ENCODE peak calls at places on chromosomes 13 and 19, in seven cellular contexts. W is keratinocyte; Z is right lobe of liver; Y is neuronal stem cell; L is spleen; P is CD4-positive, alpha-beta T cell; X is aorta. I is an unnamed sample.

GRCh38 chr13:82664183-82664582 is 1218.1 kb downstream of the SLITRK1 start:
- DNase-seq in X (no peak), W (no peak), Z (no peak), P (no peak), Y (no peak), L (no peak), I (no peak)

GRCh38 chr13:105116966-105117365 is 1418.5 kb downstream of the EFNB2 start:
- DNase-seq in W (no peak), X (no peak), L (no peak), Z (no peak), P (no peak), Y (no peak), I (no peak)

GRCh38 chr13:80553041-80553440 is 212.1 kb upstream of the SPRY2 start:
- DNase-seq in Y (no peak), Z (no peak), L (no peak), W (no peak), X (no peak), P (no peak), I (no peak)

GRCh38 chr19:50573741-50574461 is 5.7 kb upstream of the LRRC4B start:
- DNase-seq in X (peak), L (no peak), P (no peak), W (no peak), Y (no peak), Z (no peak), I (no peak)

GRCh38 chr13:99326012-99326411 is 18.8 kb upstream of the GPR183 start:
- DNase-seq in Z (no peak), L (no peak), W (no peak), P (no peak), Y (no peak), X (no peak), I (no peak)

GRCh38 chr13:80584306-80584705 is 243.4 kb upstream of the SPRY2 start:
- DNase-seq in Y (no peak), W (no peak), X (no peak), Z (no peak), P (no peak), L (no peak), I (no peak)

GRCh38 chr13:45219938-45220375 is 19.1 kb upstream of the KCTD4 start:
- DNase-seq in Z (no peak), W (peak), X (no peak), L (no peak), P (no peak), Y (no peak), I (no peak)

GRCh38 chr13:102825400-102825799 is 20.4 kb upstream of the ERCC5 start:
- DNase-seq in X (no peak), W (no peak), P (no peak), Z (no peak), L (no peak), Y (no peak), I (no peak)

GRCh38 chr13:71867101-71867814 is at the start of gene DACH1:
- DNase-seq in P (no peak), X (peak), L (peak), Z (peak), Y (peak), W (no peak), I (peak)

GRCh38 chr13:66509176-66509575 is 721.0 kb downstream of the PCDH9 start:
- DNase-seq in L (no peak), W (no peak), Y (no peak), X (no peak), Z (no peak), P (no peak), I (no peak)

GRCh38 chr19:42216653-42217521 is 590 bp downstream of the DEDD2 start:
- DNase-seq in P (peak), X (peak), W (no peak), Y (peak), L (peak), Z (peak), I (no peak)

GRCh38 chr19:51097166-51097736 is 11.0 kb downstream of the CTU1 start:
- DNase-seq in Y (peak), X (peak), W (peak), P (peak), L (peak), Z (peak), I (no peak)

GRCh38 chr13:32811297-32811800 is 204.9 kb upstream of the KL start:
- DNase-seq in W (no peak), P (no peak), L (no peak), Y (no peak), Z (no peak), X (no peak), I (no peak)

GRCh38 chr13:87052731-87053130 is 618.4 kb upstream of the SLITRK5 start:
- DNase-seq in X (no peak), L (no peak), W (no peak), Y (no peak), Z (no peak), P (no peak), I (no peak)

GRCh38 chr13:59337070-59337469 is 826.7 kb downstream of the DIAPH3 start:
- DNase-seq in L (no peak), P (no peak), Z (no peak), X (no peak), W (no peak), Y (no peak), I (no peak)

DNA sequence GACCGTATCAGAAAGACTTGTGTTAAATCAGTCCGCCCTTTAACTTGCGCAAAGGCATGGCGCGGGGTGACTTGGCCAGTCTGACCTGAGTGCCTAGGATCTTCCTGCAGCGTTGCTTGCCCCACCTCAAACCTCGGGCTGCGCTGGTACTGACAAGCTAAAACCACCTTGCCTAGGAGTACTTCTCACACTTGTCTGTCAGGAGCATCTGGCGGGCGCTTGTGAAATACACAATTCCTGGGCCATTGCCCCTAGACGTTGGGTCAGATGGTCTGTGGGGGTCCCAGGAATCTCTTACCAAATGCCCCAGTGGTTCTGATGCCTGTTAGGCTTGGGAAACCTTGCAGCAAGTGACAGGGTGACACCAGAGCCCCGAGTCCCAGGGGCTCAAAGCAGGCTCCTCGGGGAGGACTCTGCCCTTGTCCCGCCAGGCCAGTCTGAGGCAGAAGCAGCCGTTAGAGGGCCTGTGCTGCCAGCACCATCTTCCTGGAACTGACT is 12.9 kb downstream of the CEBPG start:
- DNase-seq in Y (no peak), P (no peak), X (peak), W (no peak), Z (no peak), L (no peak), I (no peak)
- H3K27ac ChIP-seq in Y (no peak), P (no peak), X (no peak), W (no peak), Z (no peak), L (no peak), I (no peak)

DNA sequence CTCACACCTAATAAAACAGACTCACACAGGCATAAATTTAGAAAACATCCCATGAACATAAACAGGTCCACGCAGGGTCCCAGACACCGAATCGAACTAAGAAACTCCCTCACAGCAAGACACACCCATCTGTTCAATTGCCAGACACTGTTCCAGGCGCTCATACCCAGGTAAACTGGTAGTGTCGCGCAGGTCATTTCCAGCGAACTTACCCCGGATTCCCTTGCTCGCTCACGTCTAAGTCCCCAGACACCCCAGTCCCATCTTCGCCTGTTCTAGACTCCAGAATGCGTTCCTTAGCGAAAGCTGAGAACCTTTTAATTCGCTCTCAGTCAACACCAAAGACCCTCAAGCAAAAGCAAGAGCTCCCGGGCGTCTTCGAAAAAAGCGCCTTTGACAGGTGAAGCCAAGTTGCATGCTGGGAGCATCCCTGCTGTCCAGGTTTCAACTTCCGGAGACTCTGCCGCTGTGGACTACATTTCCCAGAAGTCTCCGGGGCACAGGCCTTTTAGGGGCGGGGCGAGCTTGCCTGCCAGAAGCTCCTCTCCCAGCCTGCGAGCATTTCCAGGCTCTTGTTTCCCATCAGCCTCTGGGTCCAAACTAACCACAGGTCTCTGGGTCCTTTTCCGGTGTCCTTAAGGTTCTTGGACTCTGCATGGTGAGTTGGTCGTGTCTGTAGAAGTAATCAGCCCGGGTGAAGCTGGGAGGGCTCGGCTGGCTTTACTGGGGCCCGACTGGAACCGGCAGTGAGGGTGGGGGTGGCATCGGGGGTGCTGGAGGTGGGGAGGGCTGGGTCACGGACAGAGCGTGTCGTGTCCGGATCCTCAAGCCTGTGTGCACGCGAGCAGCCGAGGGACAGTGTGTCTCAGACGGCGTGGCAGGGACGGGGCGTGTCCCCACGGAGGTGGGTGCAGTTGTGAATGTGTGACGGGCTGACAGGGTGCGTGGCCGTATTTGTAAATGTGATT is at the start of gene ZNF283:
- DNase-seq in Z (peak), W (peak), L (peak), X (peak), Y (peak), P (peak), I (peak)
- H3K27ac ChIP-seq in Z (no peak), W (peak), L (peak), X (no peak), Y (no peak), P (no peak), I (peak)

GRCh38 chr13:109788372-109789195 is 2.2 kb upstream of the IRS2 start:
- DNase-seq in W (no peak), L (no peak), P (no peak), Z (no peak), X (no peak), Y (no peak), I (no peak)
- H3K27ac ChIP-seq in W (no peak), L (peak), P (no peak), Z (peak), X (no peak), Y (no peak), I (no peak)

GRCh38 chr13:42895781-42896180 is 96.3 kb downstream of the EPSTI1 start:
- DNase-seq in X (no peak), Y (no peak), Z (no peak), W (no peak), P (no peak), L (no peak), I (no peak)

GRCh38 chr13:42893346-42893745 is 98.7 kb downstream of the EPSTI1 start:
- DNase-seq in W (no peak), Y (no peak), Z (no peak), P (no peak), L (no peak), X (no peak), I (no peak)

GRCh38 chr13:42891591-42891990 is 100.5 kb downstream of the EPSTI1 start:
- DNase-seq in Z (no peak), P (no peak), X (no peak), W (no peak), Y (no peak), L (no peak), I (no peak)

GRCh38 chr13:42892760-42893159 is 99.3 kb downstream of the EPSTI1 start:
- DNase-seq in W (no peak), Z (no peak), P (no peak), L (no peak), Y (no peak), X (no peak), I (no peak)

DNA sequence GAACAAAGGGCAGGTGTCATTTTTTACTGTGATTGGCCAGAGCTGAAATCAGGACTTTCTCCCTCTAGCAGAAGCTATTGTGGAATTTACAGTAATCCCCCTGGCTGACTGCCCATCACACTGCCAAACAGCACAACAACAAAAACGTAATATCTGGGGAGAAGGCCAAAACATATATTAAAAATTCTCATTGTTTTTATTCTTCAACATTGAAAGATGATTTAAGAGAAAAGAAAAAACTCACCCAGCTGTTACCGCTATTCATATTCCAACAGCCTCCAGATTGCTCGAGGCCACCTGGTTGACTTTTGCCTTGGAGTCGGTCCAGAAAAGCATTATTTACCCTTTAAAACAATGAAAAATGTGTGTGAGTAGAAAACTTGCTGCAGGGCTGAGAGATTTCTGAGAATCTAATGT is 97.3 kb downstream of the EPSTI1 start:
- DNase-seq in P (no peak), Z (no peak), Y (no peak), L (no peak), X (no peak), W (no peak), I (no peak)
- H3K27ac ChIP-seq in P (no peak), Z (no peak), Y (no peak), L (no peak), X (no peak), W (no peak), I (no peak)

DNA sequence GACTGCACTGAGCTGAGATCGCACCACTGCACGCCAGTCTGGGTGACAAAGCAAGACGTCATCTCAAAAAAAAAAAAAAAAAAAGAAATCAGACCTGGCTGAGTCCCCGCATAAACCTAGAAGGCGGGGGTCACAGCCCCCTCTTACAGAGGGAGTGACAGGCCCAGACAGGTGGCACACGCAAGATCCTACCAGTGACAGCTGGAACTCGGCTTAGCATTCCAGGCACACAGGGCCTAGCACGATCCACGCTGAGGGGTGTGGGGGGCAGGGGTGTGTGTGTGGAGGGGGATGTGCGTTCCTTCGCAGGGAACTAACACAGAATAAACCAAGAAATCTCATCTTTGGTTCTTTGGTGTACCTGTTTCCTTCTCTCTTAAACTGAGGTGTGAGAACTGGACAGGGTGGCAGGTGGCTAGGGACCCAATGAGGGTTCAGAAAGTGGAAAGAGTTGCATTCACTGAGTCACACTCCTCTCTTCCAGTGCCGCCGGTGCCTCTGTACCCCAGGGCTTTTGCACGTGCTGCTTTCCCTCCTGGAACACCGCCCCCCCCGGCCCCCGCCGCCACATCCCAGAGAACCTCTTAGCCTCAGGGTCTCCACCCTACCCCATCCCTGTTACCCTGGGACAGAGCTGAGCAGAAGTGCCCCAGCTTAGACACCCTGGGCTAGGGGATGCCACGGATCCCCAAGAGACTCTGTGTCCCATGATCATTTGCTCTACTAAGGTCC is 5.0 kb downstream of the SGTA start:
- DNase-seq in W (no peak), Z (no peak), Y (no peak), P (no peak), L (no peak), X (no peak), I (no peak)
- H3K27ac ChIP-seq in W (no peak), Z (no peak), Y (no peak), P (no peak), L (no peak), X (no peak), I (no peak)

DNA sequence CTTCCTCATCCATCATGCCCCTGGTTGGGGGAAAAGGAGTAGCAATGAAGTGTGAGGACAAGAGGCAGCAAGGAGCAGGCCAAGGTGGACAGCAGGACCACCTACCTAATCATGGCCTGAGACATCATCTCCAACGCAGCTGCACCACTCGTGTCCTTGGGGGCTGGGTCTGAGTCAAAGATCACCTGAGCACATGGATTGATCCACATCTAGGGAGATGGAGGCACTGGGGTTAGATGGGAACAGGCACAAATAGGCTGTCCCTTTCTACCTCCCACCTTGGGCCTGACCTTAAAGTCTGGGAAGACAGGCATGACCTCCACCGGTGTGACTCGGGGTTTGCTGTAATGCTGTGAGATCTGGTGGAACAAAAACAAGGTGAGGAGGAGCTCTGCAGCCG is 2.2 kb downstream of the PAF1 start:
- DNase-seq in W (no peak), Z (no peak), P (no peak), Y (no peak), L (no peak), X (no peak), I (no peak)
- H3K27ac ChIP-seq in W (no peak), Z (no peak), P (no peak), Y (no peak), L (peak), X (no peak), I (no peak)

GRCh38 chr19:29422047-29422446 is 103.7 kb upstream of the VSTM2B start:
- DNase-seq in P (no peak), W (no peak), Z (no peak), Y (no peak), L (no peak), X (no peak), I (no peak)
- H3K27ac ChIP-seq in P (no peak), W (no peak), Z (no peak), Y (no peak), L (no peak), X (no peak), I (no peak)

GRCh38 chr19:35208121-35208520 is 20.4 kb downstream of the FAM187B start:
- DNase-seq in P (no peak), X (no peak), Y (no peak), L (no peak), Z (no peak), W (no peak), I (no peak)
- H3K27ac ChIP-seq in P (peak), X (no peak), Y (no peak), L (peak), Z (no peak), W (no peak), I (no peak)

DNA sequence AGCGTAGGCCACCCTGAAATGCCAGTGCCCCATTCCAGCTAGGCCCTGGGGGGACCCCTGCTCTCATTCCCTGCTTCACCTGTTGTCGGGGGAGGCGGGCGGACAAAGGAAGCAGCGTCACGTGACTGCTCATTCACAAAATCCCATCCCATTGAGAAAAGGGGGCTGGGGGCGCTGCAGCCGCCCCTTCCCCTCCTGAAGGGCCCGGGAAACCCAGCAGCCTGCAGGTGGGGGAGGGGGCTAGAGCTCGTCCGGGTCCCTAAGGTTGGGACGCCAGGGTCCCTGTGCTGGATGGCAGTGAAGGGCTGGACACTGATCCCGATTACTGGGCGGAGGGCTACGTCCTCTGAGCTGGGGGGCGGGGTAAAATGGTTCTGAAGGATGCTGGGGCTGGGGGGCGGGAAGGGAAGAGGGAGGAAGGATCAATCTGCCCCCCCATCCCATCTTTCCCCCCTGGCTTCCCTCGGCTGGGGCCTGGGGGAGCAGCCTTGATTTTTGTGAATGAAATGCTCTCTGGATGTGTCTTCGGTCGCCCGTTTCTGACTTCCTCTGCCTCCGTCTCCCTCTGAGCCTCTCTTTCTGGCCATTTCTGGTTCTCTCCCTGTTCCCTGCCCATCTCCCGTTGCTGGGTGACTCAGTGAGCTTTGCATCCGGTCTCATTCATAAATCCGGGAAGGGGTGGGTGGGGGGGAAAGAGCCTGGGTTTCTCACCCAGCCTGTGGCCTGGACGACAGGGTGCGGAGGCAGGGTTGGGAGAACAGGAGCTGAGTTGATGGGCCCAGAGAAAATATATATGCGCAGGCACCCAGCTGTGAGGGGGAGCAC is 816 bp downstream of the SPRED3 start:
- DNase-seq in Y (peak), X (peak), P (no peak), W (no peak), L (no peak), Z (no peak), I (no peak)
- H3K27ac ChIP-seq in Y (peak), X (peak), P (no peak), W (peak), L (no peak), Z (no peak), I (peak)

GRCh38 chr19:40603719-40604646 is 2.8 kb downstream of the LTBP4 start:
- DNase-seq in Z (peak), P (peak), X (peak), Y (peak), L (peak), W (peak), I (peak)

GRCh38 chr19:40605201-40605971 is 4.2 kb downstream of the LTBP4 start:
- DNase-seq in P (peak), Z (peak), X (peak), L (peak), Y (no peak), W (no peak), I (no peak)

GRCh38 chr19:40601061-40601973 is at the start of gene LTBP4:
- DNase-seq in P (no peak), Z (no peak), L (peak), W (no peak), X (peak), Y (no peak), I (no peak)

GRCh38 chr19:40604647-40605200 is 3.6 kb downstream of the LTBP4 start:
- DNase-seq in Y (no peak), L (no peak), W (no peak), Z (no peak), P (no peak), X (no peak), I (no peak)

GRCh38 chr19:40603071-40603718 is 2.0 kb downstream of the LTBP4 start:
- DNase-seq in P (no peak), Z (no peak), Y (no peak), W (no peak), L (no peak), X (no peak), I (no peak)
- H3K27ac ChIP-seq in P (no peak), Z (peak), Y (peak), W (peak), L (peak), X (peak), I (peak)